ENCODE peak calls at places on chromosomes 12 and 14, in five cellular contexts. S, I, A, X and W are unnamed samples.

GRCh38 chr12:102480401-102480800 is at the start of gene IGF1:
- DNase-seq in A (peak), S (no peak), I (no peak), X (no peak), W (peak)

GRCh38 chr14:64504897-64505771 is 564 bp downstream of the ZBTB1 start:
- DNase-seq in A (peak), S (peak), X (no peak), I (peak), W (peak)

GRCh38 chr14:37508500-37508899 is 86.5 kb downstream of the FOXA1 start:
- DNase-seq in A (no peak), X (no peak), I (no peak), S (no peak), W (no peak)

GRCh38 chr14:104477804-104478375 is 101.7 kb upstream of the C14orf180 start:
- DNase-seq in S (no peak), I (no peak), X (no peak), A (no peak), W (no peak)

GRCh38 chr14:24238123-24238522 is 4.3 kb downstream of the TINF2 start:
- DNase-seq in S (no peak), X (no peak), I (no peak), A (no peak), W (no peak)

GRCh38 chr14:100295376-100296105 is 10.7 kb downstream of the SLC25A29 start:
- DNase-seq in A (no peak), S (no peak), I (no peak), X (no peak), W (no peak)

GRCh38 chr14:69701857-69702256 is 65.1 kb upstream of the SRSF5 start:
- DNase-seq in X (no peak), S (no peak), A (no peak), I (no peak), W (peak)

GRCh38 chr14:64632056-64632455 is 72.2 kb upstream of the PLEKHG3 start:
- DNase-seq in S (no peak), X (no peak), A (peak), I (no peak), W (peak)

GRCh38 chr14:43449291-43449690 is 1057.8 kb downstream of the FSCB start:
- DNase-seq in X (no peak), A (no peak), I (no peak), S (no peak), W (no peak)

GRCh38 chr12:6526766-6527525 is 7.4 kb upstream of the GAPDH start:
- DNase-seq in S (no peak), A (no peak), X (no peak), I (no peak), W (no peak)

GRCh38 chr12:749871-750270 is 2.5 kb upstream of the WNK1 start:
- DNase-seq in A (no peak), S (no peak), X (no peak), I (no peak), W (peak)

GRCh38 chr12:65171073-65171472 is 1.7 kb downstream of the LEMD3 start:
- DNase-seq in I (no peak), X (no peak), S (no peak), A (no peak), W (no peak)

GRCh38 chr12:6080149-6081045 is 44.1 kb downstream of the VWF start:
- DNase-seq in S (no peak), I (no peak), X (no peak), A (no peak), W (no peak)

GRCh38 chr12:6336079-6336858 is 5.6 kb downstream of the TNFRSF1A start:
- DNase-seq in X (peak), A (peak), S (peak), I (no peak), W (peak)